ENCODE peak calls at places on chromosomes 2 and 18, in seven cellular contexts. Q is activated CD8-positive, alpha-beta T cell treated with anti-CD3 and anti-CD28 coated beads for 36 hours; W is esophagus squamous epithelium; J is fibroblast of mammary gland; L is CD14-positive monocyte; Z is Peyer's patch; K is B cell. V is an unnamed sample.

GRCh38 chr2:186543561-186544131 is 46.2 kb upstream of the ITGAV start:
- DNase-seq in Q (no peak), W (no peak), J (peak), L (no peak), Z (no peak), K (no peak), V (no peak)

GRCh38 chr2:39737661-39738060 is 41.4 kb downstream of the THUMPD2 start:
- DNase-seq in Q (no peak), W (no peak), J (peak), L (no peak), Z (no peak), K (no peak), V (no peak)

GRCh38 chr2:47675196-47675825 is 107.6 kb upstream of the MSH6 start:
- DNase-seq in Q (no peak), W (no peak), J (no peak), L (no peak), Z (no peak), K (no peak), V (no peak)

GRCh38 chr2:88620015-88620414 is 7.2 kb downstream of the EIF2AK3 start:
- DNase-seq in Q (no peak), W (no peak), J (no peak), L (no peak), Z (no peak), K (no peak), V (no peak)

GRCh38 chr2:134301099-134301970 is 47.5 kb downstream of the MGAT5 start:
- DNase-seq in Q (no peak), W (no peak), J (peak), L (no peak), Z (no peak), K (no peak), V (no peak)

GRCh38 chr18:52341617-52342381 is 1.8 kb downstream of the DCC start:
- DNase-seq in Q (no peak), W (no peak), J (no peak), L (no peak), Z (no peak), K (no peak), V (peak)

GRCh38 chr2:26566081-26566375 is 75.1 kb downstream of the CIB4 start:
- DNase-seq in Q (no peak), W (no peak), J (no peak), L (peak), Z (no peak), K (peak), V (no peak)

GRCh38 chr2:230323385-230324106 is 3.4 kb upstream of the SP140L start:
- DNase-seq in Q (no peak), W (no peak), J (no peak), L (no peak), Z (no peak), K (no peak), V (no peak)

GRCh38 chr2:101658387-101658786 is 39.1 kb upstream of the MAP4K4 start:
- DNase-seq in Q (no peak), W (no peak), J (no peak), L (no peak), Z (no peak), K (no peak), V (no peak)

GRCh38 chr2:110678457-110679336 is 834 bp upstream of the BUB1 start:
- DNase-seq in Q (peak), W (no peak), J (no peak), L (no peak), Z (peak), K (peak), V (peak)

GRCh38 chr2:96143848-96144480 is 1.3 kb downstream of the DUSP2 start:
- DNase-seq in Q (peak), W (no peak), J (no peak), L (peak), Z (peak), K (peak), V (peak)

GRCh38 chr18:75167759-75168211 is 41.2 kb downstream of the PTGR3 start:
- DNase-seq in Q (no peak), W (no peak), J (no peak), L (no peak), Z (no peak), K (no peak), V (no peak)

GRCh38 chr2:58539973-58540372 is 298.8 kb upstream of the FANCL start:
- DNase-seq in Q (no peak), W (no peak), J (no peak), L (no peak), Z (no peak), K (no peak), V (no peak)

GRCh38 chr18:34710430-34711386 is 610 bp downstream of the DTNA start:
- DNase-seq in Q (no peak), W (no peak), J (peak), L (no peak), Z (no peak), K (no peak), V (no peak)

GRCh38 chr18:49562481-49563129 is 748 bp downstream of the LIPG start:
- DNase-seq in Q (no peak), W (no peak), J (peak), L (no peak), Z (no peak), K (no peak), V (peak)

GRCh38 chr2:199223791-199224190 is 233.9 kb downstream of the SATB2 start:
- DNase-seq in Q (no peak), W (no peak), J (peak), L (no peak), Z (no peak), K (no peak), V (no peak)

GRCh38 chr18:32910694-32911296 is 138.0 kb upstream of the KLHL14 start:
- DNase-seq in Q (no peak), W (no peak), J (no peak), L (no peak), Z (no peak), K (no peak), V (no peak)

GRCh38 chr18:34493099-34493544 is 217.0 kb upstream of the DTNA start:
- DNase-seq in Q (peak), W (no peak), J (peak), L (no peak), Z (no peak), K (no peak), V (peak)

GRCh38 chr2:26384183-26384582 is 17.5 kb upstream of the DRC1 start:
- DNase-seq in Q (no peak), W (no peak), J (no peak), L (no peak), Z (no peak), K (no peak), V (no peak)

GRCh38 chr2:59967691-59968090 is 585.8 kb downstream of the BCL11A start:
- DNase-seq in Q (no peak), W (no peak), J (no peak), L (no peak), Z (no peak), K (no peak), V (no peak)

GRCh38 chr2:65256088-65256487 is 28.5 kb downstream of the ACTR2 start:
- DNase-seq in Q (no peak), W (no peak), J (no peak), L (no peak), Z (no peak), K (no peak), V (no peak)
- TF ChIP-seq CTCF in Q (no peak), W (no peak), J (peak), L (peak), Z (no peak), K (no peak), V (no peak)

GRCh38 chr2:124320072-124320471 is 295.0 kb downstream of the CNTNAP5 start:
- DNase-seq in Q (no peak), W (no peak), J (no peak), L (no peak), Z (no peak), K (no peak), V (no peak)

GRCh38 chr2:124327293-124327692 is 302.2 kb downstream of the CNTNAP5 start:
- DNase-seq in Q (no peak), W (no peak), J (no peak), L (no peak), Z (no peak), K (no peak), V (no peak)

GRCh38 chr2:124323321-124323720 is 298.2 kb downstream of the CNTNAP5 start:
- DNase-seq in Q (no peak), W (no peak), J (peak), L (no peak), Z (no peak), K (no peak), V (no peak)

GRCh38 chr2:124328397-124328796 is 303.3 kb downstream of the CNTNAP5 start:
- DNase-seq in Q (no peak), W (no peak), J (no peak), L (no peak), Z (no peak), K (no peak), V (no peak)

GRCh38 chr2:124325667-124326425 is 300.8 kb downstream of the CNTNAP5 start:
- DNase-seq in Q (no peak), W (no peak), J (peak), L (no peak), Z (no peak), K (no peak), V (no peak)
- TF ChIP-seq CTCF in Q (no peak), W (no peak), J (no peak), L (no peak), Z (no peak), K (no peak), V (peak)

GRCh38 chr2:192286093-192286701 is 91.5 kb upstream of the TMEFF2 start:
- DNase-seq in Q (no peak), W (no peak), J (peak), L (no peak), Z (no peak), K (no peak), V (peak)
- TF ChIP-seq CTCF in Q (no peak), W (no peak), J (peak), L (no peak), Z (no peak), K (no peak), V (peak)

GRCh38 chr18:669077-669476 is 11.6 kb downstream of the TYMS start:
- DNase-seq in Q (no peak), W (no peak), J (no peak), L (no peak), Z (no peak), K (no peak), V (no peak)

GRCh38 chr18:668263-668662 is 10.8 kb downstream of the TYMS start:
- DNase-seq in Q (no peak), W (no peak), J (no peak), L (no peak), Z (no peak), K (no peak), V (no peak)

GRCh38 chr18:662197-662596 is 4.7 kb downstream of the TYMS start:
- DNase-seq in Q (no peak), W (no peak), J (no peak), L (no peak), Z (no peak), K (no peak), V (no peak)

GRCh38 chr18:666628-667027 is 9.2 kb downstream of the TYMS start:
- DNase-seq in Q (no peak), W (no peak), J (no peak), L (no peak), Z (no peak), K (no peak), V (no peak)

GRCh38 chr18:666177-666576 is 8.7 kb downstream of the TYMS start:
- DNase-seq in Q (no peak), W (no peak), J (no peak), L (no peak), Z (no peak), K (no peak), V (no peak)
- TF ChIP-seq CTCF in Q (no peak), W (no peak), J (peak), L (no peak), Z (no peak), K (no peak), V (no peak)

DNA sequence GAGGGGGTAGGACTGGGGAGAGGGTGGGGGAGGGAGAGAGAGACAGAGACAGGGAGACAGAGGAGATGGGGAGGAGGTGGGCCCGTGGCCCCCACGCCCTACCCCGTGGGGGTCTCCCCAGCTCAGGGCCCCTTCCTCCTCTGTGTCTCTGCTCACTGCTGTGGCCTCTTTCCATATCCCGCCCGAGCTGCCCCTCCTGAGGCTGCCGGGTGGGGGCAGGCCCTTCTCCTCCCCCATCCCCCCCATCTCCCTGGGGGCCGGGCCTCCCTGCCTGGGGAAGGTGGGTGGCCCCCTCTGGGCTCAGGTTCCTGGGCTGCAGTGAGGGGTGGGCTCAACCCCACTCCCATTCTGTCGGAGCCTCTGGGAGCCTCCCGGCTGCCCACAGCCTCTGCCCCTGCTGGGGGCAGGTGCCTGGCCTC is 332 bp upstream of the PDCD1 start:
- DNase-seq in Q (no peak), W (no peak), J (no peak), L (no peak), Z (no peak), K (no peak), V (no peak)
- TF ChIP-seq CTCF in Q (no peak), W (no peak), J (no peak), L (no peak), Z (no peak), K (no peak), V (no peak)

GRCh38 chr2:237631029-237631785 is 3.8 kb downstream of the LRRFIP1 start:
- DNase-seq in Q (no peak), W (no peak), J (peak), L (no peak), Z (no peak), K (no peak), V (no peak)

GRCh38 chr2:237629739-237630138 is 2.4 kb downstream of the LRRFIP1 start:
- DNase-seq in Q (no peak), W (no peak), J (peak), L (no peak), Z (no peak), K (no peak), V (no peak)

GRCh38 chr2:237629188-237629534 is 1.8 kb downstream of the LRRFIP1 start:
- DNase-seq in Q (no peak), W (no peak), J (no peak), L (no peak), Z (no peak), K (no peak), V (no peak)

GRCh38 chr2:237631801-237632585 is 4.6 kb downstream of the LRRFIP1 start:
- DNase-seq in Q (no peak), W (no peak), J (no peak), L (no peak), Z (no peak), K (no peak), V (no peak)

GRCh38 chr2:237630216-237631000 is 3.0 kb downstream of the LRRFIP1 start:
- DNase-seq in Q (no peak), W (no peak), J (no peak), L (no peak), Z (no peak), K (no peak), V (no peak)
- TF ChIP-seq CTCF in Q (no peak), W (no peak), J (no peak), L (no peak), Z (no peak), K (no peak), V (no peak)

GRCh38 chr2:85950743-85951142 is 62.0 kb upstream of the ST3GAL5 start:
- DNase-seq in Q (no peak), W (no peak), J (no peak), L (no peak), Z (no peak), K (no peak), V (no peak)

GRCh38 chr2:85952196-85952734 is 63.5 kb upstream of the ST3GAL5 start:
- DNase-seq in Q (no peak), W (no peak), J (no peak), L (no peak), Z (no peak), K (no peak), V (no peak)

GRCh38 chr2:85953476-85953875 is 64.7 kb upstream of the ST3GAL5 start:
- DNase-seq in Q (no peak), W (no peak), J (no peak), L (no peak), Z (no peak), K (no peak), V (no peak)

GRCh38 chr2:85949280-85949679 is 60.5 kb upstream of the ST3GAL5 start:
- DNase-seq in Q (no peak), W (no peak), J (no peak), L (no peak), Z (no peak), K (no peak), V (no peak)

DNA sequence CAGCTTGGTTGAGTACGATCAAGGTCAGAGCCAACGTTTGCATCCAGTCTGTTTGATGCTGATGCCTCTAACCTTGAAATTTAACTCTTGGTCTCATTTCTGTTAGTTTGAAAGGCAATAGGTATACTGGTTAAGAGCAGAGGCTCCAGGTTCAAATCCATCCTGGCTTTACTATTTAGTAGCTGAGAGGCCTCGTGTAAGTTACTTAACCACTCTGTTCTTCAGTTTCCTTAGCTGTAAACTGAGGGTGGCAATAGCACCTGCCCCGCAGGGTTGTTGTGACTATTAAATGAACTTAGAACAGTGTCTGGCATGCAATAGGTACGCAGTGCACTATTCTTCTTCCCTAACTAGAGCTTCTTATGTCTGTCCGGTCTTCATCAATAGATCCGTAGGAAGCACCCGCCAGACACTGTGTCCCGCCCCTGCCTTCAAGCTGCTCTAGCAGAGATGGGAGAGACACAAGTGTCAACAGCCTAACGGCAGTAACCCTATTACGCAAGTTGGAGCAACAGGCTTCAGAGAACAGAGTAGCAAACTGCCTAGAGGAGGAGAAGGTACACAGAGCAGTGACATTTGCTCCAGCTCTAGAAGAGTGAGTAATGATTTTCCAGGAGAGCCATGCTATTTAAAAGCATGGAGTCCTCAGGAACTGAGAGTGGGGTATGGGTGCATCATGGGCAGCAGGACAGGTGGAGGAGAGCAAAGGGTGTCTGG is 62.7 kb upstream of the ST3GAL5 start:
- DNase-seq in Q (no peak), W (no peak), J (no peak), L (no peak), Z (no peak), K (no peak), V (no peak)
- TF ChIP-seq CTCF in Q (no peak), W (no peak), J (no peak), L (no peak), Z (no peak), K (no peak), V (no peak)

DNA sequence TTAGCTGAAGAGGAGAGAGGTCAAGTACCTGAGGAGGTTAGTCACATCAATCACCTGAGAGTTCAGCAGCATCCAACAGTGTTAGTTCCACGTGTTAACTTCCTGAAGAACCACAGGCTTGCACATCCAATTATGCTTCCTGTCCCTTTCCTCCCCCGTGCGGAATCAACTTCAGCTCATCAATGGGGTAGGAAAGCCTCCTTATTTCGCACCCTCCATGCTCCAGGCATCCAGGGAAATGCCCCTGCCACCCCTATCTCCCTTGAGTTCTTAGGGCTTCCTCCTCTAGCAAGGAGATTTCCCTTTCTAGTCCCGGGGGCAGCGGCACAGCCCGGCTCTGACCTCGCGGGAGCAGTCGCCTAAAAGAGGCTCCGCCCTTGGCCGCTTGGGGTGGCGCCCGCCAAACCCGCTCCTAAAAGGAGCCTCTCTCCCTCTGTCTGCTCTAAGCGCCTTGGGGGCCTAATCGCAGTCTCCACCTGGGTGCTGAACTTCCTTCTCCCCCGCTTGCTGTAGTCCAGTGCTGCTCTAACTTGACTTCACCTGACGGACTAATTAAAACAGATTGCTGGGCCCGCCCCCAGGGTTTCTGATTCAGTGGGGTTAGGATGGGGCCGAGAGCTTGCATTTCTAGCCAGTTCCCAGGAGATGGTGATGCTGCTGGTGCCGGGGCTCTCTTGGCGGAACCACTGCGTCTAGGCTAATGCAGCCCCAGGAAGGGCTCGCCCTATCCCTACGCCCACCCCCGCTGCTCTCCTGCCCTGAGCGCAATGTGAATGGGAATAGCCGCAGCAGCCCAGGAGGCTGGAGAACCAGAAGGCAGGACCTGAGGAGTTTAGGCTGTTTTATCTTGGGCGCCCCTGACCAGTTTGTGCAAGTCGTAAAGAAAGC is 3.4 kb upstream of the TET3 start:
- DNase-seq in Q (peak), W (no peak), J (peak), L (no peak), Z (peak), K (no peak), V (peak)
- TF ChIP-seq CTCF in Q (no peak), W (no peak), J (no peak), L (no peak), Z (no peak), K (no peak), V (no peak)

DNA sequence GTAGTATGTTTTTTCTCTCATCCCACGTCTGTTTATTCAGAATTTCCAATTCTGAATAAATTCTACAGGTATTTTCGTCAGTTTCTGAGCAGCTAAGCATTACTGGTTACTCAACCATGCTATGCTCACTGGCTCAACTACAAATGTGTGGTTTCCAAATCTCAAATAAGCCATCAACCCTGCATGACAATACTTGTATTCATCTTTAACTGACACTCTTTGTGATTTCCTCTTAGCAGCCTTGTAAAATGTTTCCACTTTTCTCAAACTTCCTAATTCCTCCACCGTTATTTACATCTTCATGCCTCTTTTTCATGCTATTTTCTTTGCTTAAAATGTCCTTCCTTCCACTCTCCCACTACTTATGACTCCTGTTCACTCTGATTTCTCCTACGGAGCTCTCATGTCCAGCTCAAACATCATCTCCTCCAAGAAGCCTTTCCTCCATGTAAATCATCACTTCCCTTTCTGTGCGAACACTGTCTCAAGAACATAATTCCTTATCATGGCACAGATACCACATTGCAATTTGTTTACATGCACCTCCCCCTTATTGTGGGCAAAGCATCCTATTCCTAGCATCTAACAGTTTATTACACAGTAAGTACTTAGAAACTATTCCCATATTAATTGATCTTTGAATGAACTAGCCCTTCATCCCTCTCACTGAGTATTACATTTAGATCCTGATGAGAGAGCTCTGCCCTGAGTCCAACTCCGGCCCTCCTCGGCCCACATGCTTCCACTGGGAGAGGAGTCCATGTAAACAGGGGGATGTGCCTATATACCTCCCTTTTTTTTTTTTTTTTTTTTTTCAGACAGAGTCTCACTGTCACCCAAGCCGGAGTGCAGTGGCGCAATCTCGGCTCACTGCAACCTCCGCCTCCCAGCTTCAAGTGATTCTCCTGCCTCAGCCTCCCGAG is 10.4 kb downstream of the CCDC88A start:
- DNase-seq in Q (no peak), W (no peak), J (no peak), L (no peak), Z (no peak), K (no peak), V (no peak)
- TF ChIP-seq CTCF in Q (no peak), W (no peak), J (no peak), L (no peak), Z (no peak), K (no peak), V (no peak)

V was measured in endothelial cell.